ENCODE peak calls at places on chromosomes 7 and 10, in six cellular contexts. P is K562, E is mammary epithelial cell, I is HCT116, A is astrocyte, M is fibroblast of lung. K is an unnamed sample.
A peak's percentile ranks its signal among the peaks of the same experiment; 100 is the strongest.

GRCh38 chr7:109259151-109259550 is 689.5 kb downstream of the DNAJB9 start:
- DNase-seq in P (no peak), E (no peak), I (no peak), A (no peak), M (no peak), K (no peak)

GRCh38 chr7:23691320-23691719 is 11.3 kb downstream of the FAM221A start:
- DNase-seq in P (no peak), E (peak; percentile 62), I (no peak), A (peak; percentile 75), M (no peak), K (no peak)

GRCh38 chr10:114304566-114305421 is 65.7 kb downstream of the VWA2 start:
- DNase-seq in P (no peak), E (no peak), I (no peak), A (no peak), M (no peak), K (peak; percentile 56)

GRCh38 chr10:65628777-65629176 is 1297.1 kb upstream of the LRRTM3 start:
- DNase-seq in P (no peak), E (no peak), I (no peak), A (no peak), M (no peak), K (no peak)

GRCh38 chr10:132452216-132452650 is 55.2 kb downstream of the PWWP2B start:
- DNase-seq in P (no peak), E (no peak), I (no peak), A (no peak), M (no peak), K (no peak)

GRCh38 chr10:30098624-30099023 is 39.2 kb upstream of the JCAD start:
- DNase-seq in P (no peak), E (peak; percentile 88), I (no peak), A (peak; percentile 97), M (peak; percentile 72), K (no peak)

GRCh38 chr7:114354306-114354705 is 60.3 kb upstream of the FOXP2 start:
- DNase-seq in P (no peak), E (peak; percentile 9), I (no peak), A (no peak), M (no peak), K (no peak)

GRCh38 chr10:125567529-125567928 is 115.4 kb downstream of the TEX36 start:
- DNase-seq in P (no peak), E (no peak), I (no peak), A (no peak), M (no peak), K (no peak)

GRCh38 chr10:110681023-110681681 is 37.0 kb downstream of the RBM20 start:
- DNase-seq in P (peak; percentile 61), E (no peak), I (peak; percentile 22), A (no peak), M (peak; percentile 36), K (peak; percentile 23)

GRCh38 chr10:6201511-6201975 is 1.2 kb upstream of the PFKFB3 start:
- DNase-seq in P (peak; percentile 29), E (peak; percentile 74), I (no peak), A (peak; percentile 39), M (peak; percentile 44), K (peak; percentile 82)

GRCh38 chr7:81449105-81449504 is 320.7 kb downstream of the HGF start:
- DNase-seq in P (no peak), E (no peak), I (no peak), A (no peak), M (no peak), K (no peak)

GRCh38 chr10:34907743-34908425 is 92.8 kb upstream of the PARD3 start:
- DNase-seq in P (no peak), E (no peak), I (no peak), A (no peak), M (no peak), K (no peak)

GRCh38 chr7:114409750-114410149 is 4.9 kb upstream of the FOXP2 start:
- DNase-seq in P (no peak), E (peak; percentile 39), I (no peak), A (peak; percentile 41), M (peak; percentile 26), K (no peak)

GRCh38 chr7:80941206-80941758 is 22.4 kb upstream of the SEMA3C start:
- DNase-seq in P (no peak), E (peak; percentile 93), I (no peak), A (peak; percentile 79), M (peak; percentile 83), K (no peak)

GRCh38 chr7:112481833-112482669 is 1.3 kb downstream of the LSMEM1 start:
- DNase-seq in P (peak; percentile 50), E (peak; percentile 89), I (peak; percentile 50), A (peak; percentile 92), M (peak; percentile 90), K (no peak)

GRCh38 chr7:10974717-10975032 is 1.0 kb downstream of the PHF14 start:
- DNase-seq in P (no peak), E (peak; percentile 36), I (no peak), A (no peak), M (no peak), K (no peak)

GRCh38 chr7:35370694-35371093 is 116.8 kb upstream of the TBX20 start:
- DNase-seq in P (no peak), E (no peak), I (no peak), A (no peak), M (no peak), K (no peak)

GRCh38 chr10:101903827-101904520 is 60.4 kb upstream of the KCNIP2 start:
- DNase-seq in P (no peak), E (no peak), I (no peak), A (no peak), M (peak; percentile 66), K (peak; percentile 19)

GRCh38 chr10:8034666-8035640 is 19.5 kb upstream of the GATA3 start:
- DNase-seq in P (no peak), E (no peak), I (no peak), A (peak; percentile 55), M (no peak), K (no peak)
- H3K4me3 ChIP-seq in P (no peak overlapping the region), E (peak overlapping the region; percentile 11), I (no peak overlapping the region), A (no peak overlapping the region), M (no peak overlapping the region), K (no peak overlapping the region)

DNA sequence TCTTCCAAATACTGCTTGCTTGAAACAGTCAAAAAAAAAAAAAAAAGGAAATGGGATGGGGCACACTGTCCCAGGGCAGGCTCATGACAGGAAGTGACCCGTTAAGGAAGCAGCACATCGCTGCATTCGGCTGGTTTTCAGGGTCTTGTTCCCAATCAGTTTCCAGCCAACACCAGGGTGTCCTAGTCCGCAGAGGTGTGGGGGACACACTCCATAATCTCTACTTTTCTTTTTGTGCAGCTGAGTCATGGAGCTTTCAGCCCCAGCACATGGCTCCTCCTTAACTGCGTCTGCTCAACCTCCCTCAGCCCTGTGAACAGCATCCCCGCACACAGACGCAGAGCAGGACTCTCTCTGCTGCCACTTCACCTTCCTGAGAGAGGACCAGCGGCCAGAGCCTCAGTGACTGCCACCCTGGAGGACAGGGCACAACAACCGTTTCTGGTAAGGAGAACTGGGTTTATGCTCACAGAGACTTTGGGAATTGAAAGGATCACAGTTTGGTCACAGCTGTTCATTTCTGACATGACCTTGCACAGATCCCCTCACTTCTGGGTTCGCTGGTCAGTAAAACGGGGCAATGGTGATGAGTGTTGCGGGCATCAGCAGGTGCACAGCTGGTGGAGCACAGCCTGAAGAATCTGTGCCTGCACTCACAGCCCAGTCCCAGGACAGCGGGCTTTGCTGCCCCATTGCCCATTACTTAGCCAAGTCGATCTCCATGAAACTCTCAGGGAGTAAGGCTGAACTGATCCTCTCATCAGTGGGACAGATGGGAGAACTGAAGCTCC is at the start of gene GIMAP5:
- DNase-seq in P (no peak), E (no peak), I (no peak), A (no peak), M (no peak), K (no peak)
- H3K9ac ChIP-seq in P (peak within 1 kb of the TSS; percentile 3), E (no peak within 1 kb of the TSS), I (no peak within 1 kb of the TSS), A (no peak within 1 kb of the TSS), M (no peak within 1 kb of the TSS), K (peak within 1 kb of the TSS; percentile 62)

DNA sequence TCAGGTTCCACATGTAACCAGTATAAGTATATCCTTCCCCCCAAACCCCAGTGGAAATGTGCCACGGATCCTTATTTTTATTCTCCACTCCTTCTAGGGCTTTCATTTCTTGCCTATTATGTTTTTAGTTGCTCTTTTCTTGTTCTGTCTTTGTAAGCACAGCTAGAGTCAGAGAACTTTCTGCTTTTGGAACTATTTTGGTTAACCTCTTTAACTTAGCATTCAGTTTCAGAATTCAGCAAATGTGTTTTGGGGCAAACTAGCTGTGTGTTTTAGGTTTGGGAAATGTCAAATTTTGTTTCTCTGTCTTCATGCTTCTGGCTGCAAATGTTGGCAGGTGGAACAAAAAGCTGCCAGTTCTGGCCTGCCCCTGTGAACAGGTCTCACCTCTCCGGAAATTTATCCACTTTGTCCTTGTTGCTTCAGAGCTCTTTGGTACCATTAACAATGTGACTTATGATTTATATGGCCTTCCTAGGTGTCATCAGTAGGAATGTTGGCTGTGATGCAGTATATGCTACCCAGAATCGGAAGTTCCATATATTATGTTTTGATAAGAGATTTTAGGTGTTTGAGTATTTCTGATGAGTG is 156.1 kb downstream of the ADK start:
- DNase-seq in P (no peak), E (peak; percentile 24), I (no peak), A (no peak), M (no peak), K (no peak)
- H3K4me3 ChIP-seq in P (no peak overlapping the region), E (no peak overlapping the region), I (no peak overlapping the region), A (no peak overlapping the region), M (no peak overlapping the region), K (no peak overlapping the region)

GRCh38 chr10:87550741-87551140 is 46.0 kb downstream of the MINPP1 start:
- DNase-seq in P (no peak), E (peak; percentile 16), I (no peak), A (peak; percentile 80), M (no peak), K (no peak)

GRCh38 chr10:87546971-87547413 is 42.3 kb downstream of the MINPP1 start:
- DNase-seq in P (no peak), E (no peak), I (no peak), A (no peak), M (peak; percentile 29), K (no peak)

GRCh38 chr10:87545783-87546182 is 41.1 kb downstream of the MINPP1 start:
- DNase-seq in P (no peak), E (no peak), I (no peak), A (no peak), M (no peak), K (no peak)

GRCh38 chr10:87546221-87546620 is 41.5 kb downstream of the MINPP1 start:
- DNase-seq in P (no peak), E (no peak), I (no peak), A (no peak), M (peak; percentile 48), K (no peak)

DNA sequence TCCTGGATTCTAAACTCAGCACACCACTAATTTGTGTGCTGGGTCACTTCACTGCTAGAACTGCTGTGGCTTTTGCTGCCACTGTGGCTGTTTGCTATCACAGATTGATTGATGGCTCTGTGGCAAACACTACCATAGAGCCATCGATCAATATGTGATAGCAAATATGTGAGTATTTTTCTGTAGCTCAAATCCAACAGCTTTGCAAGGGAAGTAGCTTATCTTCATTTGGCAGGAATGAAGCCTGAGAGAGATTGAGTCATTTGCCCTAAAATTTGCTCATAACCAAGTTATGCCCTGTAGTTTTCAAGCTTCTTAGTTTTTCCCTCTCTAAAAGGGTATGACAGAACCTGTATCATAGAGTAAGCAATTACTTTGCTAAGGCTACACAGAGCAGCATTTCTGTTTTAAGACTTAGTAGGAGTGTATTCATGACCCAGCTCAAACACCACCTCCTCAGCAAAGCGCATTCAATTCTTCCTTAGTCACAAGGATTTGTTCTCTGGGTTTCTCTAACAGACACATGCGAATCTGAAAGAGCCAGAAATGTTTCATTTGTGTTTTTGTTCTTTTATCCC is 43.1 kb downstream of the MINPP1 start:
- DNase-seq in P (peak; percentile 10), E (peak; percentile 23), I (no peak), A (peak; percentile 93), M (peak; percentile 74), K (no peak)
- H3K9ac ChIP-seq in P (no peak overlapping the region), E (no peak overlapping the region), I (no peak overlapping the region), A (peak overlapping the region; percentile 45), M (peak overlapping the region; percentile 39), K (no peak overlapping the region)

K was measured in colonic mucosa.